ENCODE peak calls at places on chromosomes 4 and X, in four cellular contexts. W, R, E and S are unnamed samples.

GRCh38 chr4:8546766-8547107 is 33.5 kb upstream of the GPR78 start:
- DNase-seq in W (no peak), R (no peak), E (no peak), S (no peak)

GRCh38 chrX:11381464-11381863 is 88.3 kb downstream of the AMELX start:
- DNase-seq in W (peak; percentile 25), R (peak; percentile 31), E (peak; percentile 30), S (peak; percentile 62)

GRCh38 chr4:145098675-145099037 is 545 bp downstream of the ABCE1 start:
- DNase-seq in W (peak; percentile 56), R (no peak), E (no peak), S (no peak)

GRCh38 chr4:129231907-129232626 is 136.1 kb downstream of the C4orf33 start:
- DNase-seq in W (no peak), R (no peak), E (no peak), S (no peak)

GRCh38 chrX:8844157-8844556 is 43.0 kb upstream of the FAM9A start:
- DNase-seq in W (no peak), R (no peak), E (no peak), S (no peak)

GRCh38 chrX:82961129-82961528 is 547.0 kb upstream of the POU3F4 start:
- DNase-seq in W (no peak), R (no peak), E (no peak), S (peak; percentile 15)

GRCh38 chr4:3444351-3445110 is 2.8 kb downstream of the HGFAC start:
- DNase-seq in W (no peak), R (no peak), E (no peak), S (no peak)

GRCh38 chr4:168126952-168127351 is 34.6 kb downstream of the ANXA10 start:
- DNase-seq in W (no peak), R (no peak), E (no peak), S (no peak)

GRCh38 chrX:49120104-49120503 is 3.4 kb downstream of the GPKOW start:
- DNase-seq in W (no peak), R (no peak), E (no peak), S (no peak)

GRCh38 chr4:142091691-142092182 is 455.4 kb downstream of the IL15 start:
- DNase-seq in W (no peak), R (no peak), E (no peak), S (no peak)

GRCh38 chr4:152348670-152349069 is 187.2 kb downstream of the FBXW7 start:
- DNase-seq in W (no peak), R (no peak), E (no peak), S (peak; percentile 41)

GRCh38 chrX:45801554-45801953 is 600.9 kb upstream of the DIPK2B start:
- DNase-seq in W (no peak), R (no peak), E (no peak), S (peak; percentile 38)

GRCh38 chr4:7158991-7159390 is 33.3 kb upstream of the SORCS2 start:
- DNase-seq in W (no peak), R (no peak), E (no peak), S (no peak)

GRCh38 chr4:184762100-184762499 is 28.2 kb upstream of the CENPU start:
- DNase-seq in W (no peak), R (no peak), E (peak; percentile 50), S (no peak)

GRCh38 chr4:151097759-151098158 is 1.7 kb upstream of the RPS3A start:
- DNase-seq in W (no peak), R (no peak), E (no peak), S (no peak)

GRCh38 chr4:186096681-186097080 is 7.8 kb upstream of the FAM149A start:
- DNase-seq in W (no peak), R (no peak), E (no peak), S (no peak)

GRCh38 chr4:40721730-40722171 is 28.0 kb upstream of the NSUN7 start:
- DNase-seq in W (peak; percentile 4), R (no peak), E (no peak), S (no peak)
- TF ChIP-seq JUNB in W (no peak), R (no peak), E (peak; percentile 27), S (no peak)

GRCh38 chr4:124432500-124432899 is 280.0 kb downstream of the ANKRD50 start:
- DNase-seq in W (no peak), R (no peak), E (no peak), S (no peak)

GRCh38 chr4:124433044-124433443 is 279.5 kb downstream of the ANKRD50 start:
- DNase-seq in W (no peak), R (no peak), E (no peak), S (no peak)

GRCh38 chr4:124429746-124430250 is 282.7 kb downstream of the ANKRD50 start:
- DNase-seq in W (no peak), R (no peak), E (no peak), S (no peak)

GRCh38 chr4:124433500-124433899 is 279.0 kb downstream of the ANKRD50 start:
- DNase-seq in W (no peak), R (no peak), E (no peak), S (no peak)

DNA sequence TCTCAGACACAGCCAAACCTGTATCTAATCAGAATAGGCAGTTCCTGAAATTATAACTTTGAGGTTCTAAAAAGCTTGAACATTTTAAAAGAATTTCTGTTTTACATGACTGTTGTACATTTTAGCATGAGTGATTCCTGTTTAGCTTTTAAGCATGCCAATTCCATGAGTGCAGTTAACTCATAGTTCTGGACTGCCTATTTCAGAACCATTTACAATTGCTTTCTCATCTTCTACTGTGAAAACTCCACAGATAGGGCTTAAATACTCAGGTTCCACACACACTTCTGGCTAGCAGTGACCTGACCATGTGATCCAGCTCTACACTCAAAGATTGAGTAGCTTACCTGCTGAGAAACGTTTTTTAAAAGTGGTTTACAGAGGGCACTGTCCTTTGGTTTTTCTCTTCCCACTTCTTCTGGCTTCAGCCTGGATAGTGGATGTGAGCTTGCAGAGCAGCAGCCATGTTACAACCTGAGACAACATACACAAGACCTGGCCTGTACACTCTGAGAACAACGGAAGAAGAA is 280.8 kb downstream of the ANKRD50 start:
- DNase-seq in W (no peak), R (no peak), E (no peak), S (no peak)
- H3K27ac ChIP-seq in W (no peak overlapping the region), R (no peak overlapping the region), E (no peak overlapping the region), S (no peak overlapping the region)

GRCh38 chrX:101450052-101450451 is 35.2 kb upstream of the ARMCX4 start:
- DNase-seq in W (no peak), R (no peak), E (no peak), S (no peak)
- H3K27me3 ChIP-seq in W (no peaks in the 10 kb centered on the region), R (no peaks in the 10 kb centered on the region), E (no peaks in the 10 kb centered on the region), S (no peaks in the 10 kb centered on the region)

DNA sequence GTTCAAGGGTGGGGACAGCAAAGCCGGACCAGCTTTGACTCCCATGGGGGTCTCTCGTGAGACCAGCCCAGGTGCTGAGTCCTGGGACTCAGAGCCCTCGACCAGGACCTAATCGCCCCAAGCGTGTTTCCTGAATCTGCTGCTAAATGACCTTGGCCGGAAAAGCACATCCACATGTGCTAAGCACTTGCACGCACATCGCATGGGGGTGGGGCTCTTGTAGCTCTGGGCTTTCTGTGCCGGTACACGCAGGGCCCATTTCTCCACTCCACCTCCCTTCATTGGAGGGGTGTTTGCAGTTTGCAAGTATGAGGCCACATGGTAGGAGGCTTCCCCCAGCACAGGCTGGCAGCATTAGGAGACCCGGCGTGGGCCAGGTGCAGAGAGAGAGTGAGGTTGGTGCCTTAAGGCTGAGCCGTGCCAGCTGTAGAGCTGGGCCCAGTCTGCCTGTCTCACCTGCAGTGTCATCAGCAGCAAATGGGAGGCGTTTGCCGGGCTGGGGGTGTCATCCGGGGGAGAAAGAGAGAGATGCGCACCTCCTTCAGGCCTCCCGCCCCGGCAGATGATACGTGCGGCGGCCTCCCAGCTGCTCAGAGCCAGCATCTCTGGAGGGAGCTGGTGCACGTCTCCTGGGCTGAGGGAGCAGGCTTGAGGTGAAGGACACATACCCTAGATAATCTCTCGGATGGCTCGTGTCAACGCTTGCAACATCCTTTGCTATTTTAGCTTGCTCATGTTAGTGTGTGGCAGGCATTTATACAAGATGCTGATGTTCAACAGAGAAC is 45.2 kb upstream of the CLCN4 start:
- DNase-seq in W (peak; percentile 32), R (no peak), E (peak; percentile 59), S (no peak)
- TF ChIP-seq JUNB in W (no peak), R (no peak), E (no peak), S (no peak)

GRCh38 chrX:3527166-3527565 is 180.7 kb upstream of the MXRA5 start:
- DNase-seq in W (no peak), R (no peak), E (no peak), S (no peak)
- H3K27ac ChIP-seq in W (no peak overlapping the region), R (no peak overlapping the region), E (no peak overlapping the region), S (no peak overlapping the region)

DNA sequence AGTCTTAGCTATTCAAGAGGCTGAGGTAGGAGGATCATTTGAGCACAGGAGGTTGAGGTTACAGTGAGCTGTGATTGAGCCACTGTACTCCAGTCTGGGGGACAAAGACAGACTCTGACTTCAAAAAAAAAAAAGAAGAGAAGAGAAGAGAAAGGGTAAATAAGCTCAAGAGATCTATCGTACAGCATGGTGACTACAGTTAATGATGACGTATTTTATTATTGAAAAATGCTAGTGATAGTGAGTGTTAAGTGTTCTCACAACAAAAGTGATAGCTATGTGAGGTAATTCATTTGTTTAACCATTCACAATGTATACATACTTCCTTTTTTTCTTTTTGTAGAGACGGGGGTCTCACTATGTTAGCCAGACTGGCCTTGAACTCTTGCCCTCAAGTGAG is 121.5 kb upstream of the RPL34 start:
- DNase-seq in W (no peak), R (no peak), E (no peak), S (no peak)
- H3K27me3 ChIP-seq in W (no peaks in the 10 kb centered on the region), R (no peaks in the 10 kb centered on the region), E (no peaks in the 10 kb centered on the region), S (no peaks in the 10 kb centered on the region)

GRCh38 chrX:116204947-116205346 is 34.4 kb downstream of the AGTR2 start:
- DNase-seq in W (peak; percentile 1), R (peak; percentile 4), E (no peak), S (peak; percentile 56)
- TF ChIP-seq JUNB in W (no peak), R (no peak), E (no peak), S (no peak)